ENCODE peak calls at places on chromosomes 5 and 9, in nine cellular contexts. E is lower leg skin; W is thyroid gland; O is stomach; Y is tibial nerve; C is AG04449; G is hepatocyte; H is GM12865; N is CD8-positive, alpha-beta T cell. T is an unnamed sample.

GRCh38 chr9:134533850-134534585 is 107.6 kb upstream of the COL5A1 start:
- DNase-seq in E (no peak), W (no peak), O (no peak), Y (peak; percentile 5), C (no peak), G (no peak), H (no peak), N (no peak), T (no peak)

GRCh38 chr9:93828331-93829097 is 126.6 kb downstream of the BARX1 start:
- DNase-seq in E (peak; percentile 76), W (no peak), O (no peak), Y (no peak), C (no peak), G (peak; percentile 4), H (no peak), N (no peak), T (no peak)

GRCh38 chr5:5377780-5378179 is 44.7 kb upstream of the ICE1 start:
- DNase-seq in E (no peak), W (no peak), O (no peak), Y (no peak), C (no peak), G (no peak), H (no peak), N (no peak), T (no peak)

GRCh38 chr9:133189826-133190225 is 19.2 kb downstream of the OBP2B start:
- DNase-seq in E (peak; percentile 61), W (no peak), O (no peak), Y (no peak), C (no peak), G (no peak), H (no peak), N (no peak), T (no peak)

GRCh38 chr5:17343675-17344074 is 126.2 kb downstream of the BASP1 start:
- DNase-seq in E (no peak), W (no peak), O (no peak), Y (no peak), C (peak; percentile 62), G (peak; percentile 76), H (peak; percentile 62), N (no peak), T (peak; percentile 70)

GRCh38 chr9:35856882-35857281 is 13.3 kb downstream of the OR13J1 start:
- DNase-seq in E (no peak), W (no peak), O (no peak), Y (no peak), C (no peak), G (peak; percentile 2), H (no peak), N (no peak), T (no peak)

GRCh38 chr9:109062543-109062942 is 49.2 kb upstream of the CTNNAL1 start:
- DNase-seq in E (no peak), W (peak; percentile 41), O (no peak), Y (no peak), C (no peak), G (no peak), H (no peak), N (no peak), T (no peak)

GRCh38 chr5:107469485-107469884 is 201.3 kb downstream of the EFNA5 start:
- DNase-seq in E (no peak), W (no peak), O (no peak), Y (no peak), C (peak; percentile 52), G (no peak), H (peak; percentile 34), N (no peak), T (peak; percentile 21)

GRCh38 chr9:75170898-75171360 is 82.6 kb downstream of the OSTF1 start:
- DNase-seq in E (no peak), W (no peak), O (no peak), Y (no peak), C (no peak), G (no peak), H (no peak), N (no peak), T (no peak)

GRCh38 chr9:137037483-137037882 is 5.6 kb upstream of the FUT7 start:
- DNase-seq in E (no peak), W (no peak), O (no peak), Y (no peak), C (no peak), G (no peak), H (no peak), N (no peak), T (no peak)

GRCh38 chr9:137038916-137039315 is 7.0 kb upstream of the FUT7 start:
- DNase-seq in E (no peak), W (no peak), O (no peak), Y (no peak), C (no peak), G (no peak), H (no peak), N (no peak), T (no peak)

GRCh38 chr9:137040568-137040967 is 5.4 kb downstream of the NPDC1 start:
- DNase-seq in E (no peak), W (no peak), O (no peak), Y (no peak), C (no peak), G (no peak), H (no peak), N (no peak), T (no peak)

GRCh38 chr9:137041134-137041533 is 4.8 kb downstream of the NPDC1 start:
- DNase-seq in E (no peak), W (no peak), O (no peak), Y (no peak), C (no peak), G (no peak), H (no peak), N (no peak), T (no peak)

GRCh38 chr9:137039611-137040366 is 6.2 kb downstream of the NPDC1 start:
- DNase-seq in E (no peak), W (no peak), O (no peak), Y (no peak), C (no peak), G (no peak), H (no peak), N (no peak), T (no peak)
- H3K4me3 ChIP-seq in E (no peak overlapping the region), W (no peak overlapping the region), O (no peak overlapping the region), Y (no peak overlapping the region), C (no peak overlapping the region), G (no peak overlapping the region), H (no peak overlapping the region), N (no peak overlapping the region), T (no peak overlapping the region)

DNA sequence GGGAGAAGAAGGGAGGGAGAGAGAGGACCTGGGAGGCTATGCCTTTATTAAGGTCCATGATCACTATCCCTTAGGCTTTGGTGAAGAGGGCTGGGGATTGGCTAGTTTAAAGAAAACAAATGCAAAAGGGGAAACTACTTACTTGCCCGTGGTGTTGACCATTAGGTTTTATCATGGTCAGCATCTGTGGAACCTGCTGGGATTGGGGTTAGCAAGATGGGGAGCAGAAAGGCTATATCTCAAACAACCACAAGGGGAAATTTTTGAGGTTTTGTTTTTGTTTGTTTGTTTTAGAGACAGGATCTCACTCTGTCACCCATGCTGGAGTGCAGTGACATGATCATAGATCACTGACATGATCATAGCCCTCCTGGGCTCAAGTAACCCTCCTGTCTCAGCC is 9.0 kb upstream of the RAD23B start:
- DNase-seq in E (no peak), W (no peak), O (no peak), Y (no peak), C (no peak), G (no peak), H (peak; percentile 30), N (no peak), T (no peak)
- TF ChIP-seq CTCF in E (no peak), W (no peak), O (no peak), Y (no peak), C (no peak), G (no peak), H (peak; percentile 16), N (no peak), T (no peak)

DNA sequence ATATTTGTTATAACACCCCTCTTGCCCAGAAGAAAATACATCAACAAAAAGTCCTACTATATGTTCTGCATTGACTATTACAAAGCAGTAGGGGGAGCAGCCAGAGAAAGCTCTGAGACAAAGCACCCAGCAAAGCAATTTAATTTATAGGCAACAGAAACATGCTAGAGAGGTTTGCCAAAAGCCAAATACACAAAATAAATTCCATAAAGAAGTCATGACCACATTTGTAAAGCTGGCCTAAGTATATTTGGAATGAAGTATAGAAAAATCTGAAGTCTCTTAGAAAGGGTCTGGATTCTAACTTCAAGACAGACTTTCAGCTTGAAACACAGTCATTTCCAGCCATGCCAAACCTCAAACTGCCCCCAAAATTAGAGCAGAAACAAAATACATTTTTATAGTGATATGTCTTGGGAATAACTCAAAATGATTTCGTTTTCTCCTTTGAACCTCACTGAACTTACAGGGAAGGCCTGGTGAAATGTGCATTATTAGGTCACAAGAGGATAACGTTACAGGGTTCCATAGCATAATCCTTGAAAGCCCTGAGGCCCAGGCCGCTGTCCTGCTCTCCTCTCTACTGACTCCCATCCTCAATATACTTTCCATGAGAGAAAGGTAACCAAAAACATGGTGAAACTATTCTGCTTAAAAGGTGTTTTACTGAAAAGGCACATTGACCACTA is 451.8 kb downstream of the RAB3C start:
- DNase-seq in E (no peak), W (no peak), O (no peak), Y (no peak), C (peak; percentile 58), G (peak; percentile 63), H (peak; percentile 52), N (no peak), T (no peak)
- H3K4me3 ChIP-seq in E (no peak overlapping the region), W (no peak overlapping the region), O (no peak overlapping the region), Y (no peak overlapping the region), C (no peak overlapping the region), G (no peak overlapping the region), H (no peak overlapping the region), N (peak overlapping the region; percentile 5), T (no peak overlapping the region)

DNA sequence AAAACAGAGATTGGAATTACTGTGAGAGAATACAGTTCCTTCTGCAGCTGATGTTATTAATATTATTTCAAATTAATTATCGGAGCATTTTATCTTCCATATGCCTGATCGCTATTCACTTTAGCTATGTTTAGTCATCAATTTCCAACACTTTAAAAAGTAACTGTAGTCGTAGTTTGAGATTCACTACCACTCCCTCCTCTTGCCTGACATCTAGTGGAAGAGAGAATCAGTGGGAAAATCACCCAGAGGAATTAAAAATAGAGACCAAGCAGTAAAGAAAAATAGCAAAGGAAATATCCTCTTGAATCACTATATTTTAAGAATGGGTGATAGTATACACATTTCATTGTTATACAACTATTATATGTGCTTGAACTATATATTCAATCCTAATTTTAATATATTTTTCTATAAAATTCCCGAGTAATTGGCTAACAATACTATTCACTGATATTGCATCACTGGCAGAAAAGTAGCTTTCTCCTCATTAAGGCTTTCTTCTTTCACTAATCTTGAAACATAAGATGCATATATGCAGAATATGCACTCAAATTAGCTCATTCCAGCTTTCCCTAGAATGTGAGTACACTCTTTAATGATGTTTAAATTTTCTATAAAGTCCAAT is 708.7 kb downstream of the CDH9 start:
- DNase-seq in E (no peak), W (no peak), O (no peak), Y (no peak), C (no peak), G (peak; percentile 25), H (no peak), N (no peak), T (no peak)
- TF ChIP-seq CTCF in E (no peak), W (no peak), O (no peak), Y (no peak), C (no peak), G (peak; percentile 72), H (no peak), N (no peak), T (no peak)

T was measured in HFF-Myc.